ENCODE peak calls at places on chromosomes 6 and 20, in seven cellular contexts. One of them, this sample, is unnamed.

GRCh38 chr20:33493076-33493766 is 3.3 kb downstream of the CBFA2T2 start:
- DNase-seq in activated T-helper 1 cell treated with anti-CD3 and anti-CD28 coated beads, Interleukin-2, amount 50 U/mL, for 16 hours: no peak
- DNase-seq in mucosa of descending colon: peak
- DNase-seq in activated naive CD4-positive, alpha-beta T cell treated with Interleukin-2 at 50 U/mL for 16 hours: no peak
- DNase-seq in stimulated activated CD4-positive, alpha-beta T cell treated with anti-CD3 and anti-CD28 coated beads, Interleukin-12 subunit alpha, Interleukin-12 subunit beta, amount 100 ng/mL, for 4 hours: no peak
- DNase-seq in effector memory CD8-positive, alpha-beta T cell: no peak
- DNase-seq in B cell: no peak
- DNase-seq in this sample: no peak

GRCh38 chr6:148857817-148858390 is 111.1 kb downstream of the UST start:
- DNase-seq in activated T-helper 1 cell treated with anti-CD3 and anti-CD28 coated beads, Interleukin-2, amount 50 U/mL, for 16 hours: no peak
- DNase-seq in mucosa of descending colon: no peak
- DNase-seq in activated naive CD4-positive, alpha-beta T cell treated with Interleukin-2 at 50 U/mL for 16 hours: no peak
- DNase-seq in stimulated activated CD4-positive, alpha-beta T cell treated with anti-CD3 and anti-CD28 coated beads, Interleukin-12 subunit alpha, Interleukin-12 subunit beta, amount 100 ng/mL, for 4 hours: no peak
- DNase-seq in effector memory CD8-positive, alpha-beta T cell: no peak
- DNase-seq in B cell: no peak
- DNase-seq in this sample: no peak

GRCh38 chr6:423062-423798 is 31.7 kb downstream of the IRF4 start:
- DNase-seq in activated T-helper 1 cell treated with anti-CD3 and anti-CD28 coated beads, Interleukin-2, amount 50 U/mL, for 16 hours: no peak
- DNase-seq in mucosa of descending colon: no peak
- DNase-seq in activated naive CD4-positive, alpha-beta T cell treated with Interleukin-2 at 50 U/mL for 16 hours: no peak
- DNase-seq in stimulated activated CD4-positive, alpha-beta T cell treated with anti-CD3 and anti-CD28 coated beads, Interleukin-12 subunit alpha, Interleukin-12 subunit beta, amount 100 ng/mL, for 4 hours: no peak
- DNase-seq in effector memory CD8-positive, alpha-beta T cell: no peak
- DNase-seq in B cell: no peak
- DNase-seq in this sample: no peak

GRCh38 chr20:40506567-40506966 is 182.5 kb downstream of the MAFB start:
- DNase-seq in activated T-helper 1 cell treated with anti-CD3 and anti-CD28 coated beads, Interleukin-2, amount 50 U/mL, for 16 hours: no peak
- DNase-seq in mucosa of descending colon: peak
- DNase-seq in activated naive CD4-positive, alpha-beta T cell treated with Interleukin-2 at 50 U/mL for 16 hours: no peak
- DNase-seq in stimulated activated CD4-positive, alpha-beta T cell treated with anti-CD3 and anti-CD28 coated beads, Interleukin-12 subunit alpha, Interleukin-12 subunit beta, amount 100 ng/mL, for 4 hours: no peak
- DNase-seq in effector memory CD8-positive, alpha-beta T cell: no peak
- DNase-seq in B cell: no peak
- DNase-seq in this sample: peak

GRCh38 chr6:33709605-33710295 is 1.8 kb downstream of the UQCC2 start:
- DNase-seq in activated T-helper 1 cell treated with anti-CD3 and anti-CD28 coated beads, Interleukin-2, amount 50 U/mL, for 16 hours: no peak
- DNase-seq in mucosa of descending colon: no peak
- DNase-seq in activated naive CD4-positive, alpha-beta T cell treated with Interleukin-2 at 50 U/mL for 16 hours: no peak
- DNase-seq in stimulated activated CD4-positive, alpha-beta T cell treated with anti-CD3 and anti-CD28 coated beads, Interleukin-12 subunit alpha, Interleukin-12 subunit beta, amount 100 ng/mL, for 4 hours: no peak
- DNase-seq in effector memory CD8-positive, alpha-beta T cell: no peak
- DNase-seq in B cell: no peak
- DNase-seq in this sample: no peak

GRCh38 chr20:33685328-33686007 is 717 bp downstream of the E2F1 start:
- DNase-seq in activated T-helper 1 cell treated with anti-CD3 and anti-CD28 coated beads, Interleukin-2, amount 50 U/mL, for 16 hours: no peak
- DNase-seq in mucosa of descending colon: peak
- DNase-seq in activated naive CD4-positive, alpha-beta T cell treated with Interleukin-2 at 50 U/mL for 16 hours: peak
- DNase-seq in stimulated activated CD4-positive, alpha-beta T cell treated with anti-CD3 and anti-CD28 coated beads, Interleukin-12 subunit alpha, Interleukin-12 subunit beta, amount 100 ng/mL, for 4 hours: peak
- DNase-seq in effector memory CD8-positive, alpha-beta T cell: no peak
- DNase-seq in B cell: peak
- DNase-seq in this sample: no peak

GRCh38 chr6:123380257-123380656 is 256.5 kb downstream of the TRDN start:
- DNase-seq in activated T-helper 1 cell treated with anti-CD3 and anti-CD28 coated beads, Interleukin-2, amount 50 U/mL, for 16 hours: no peak
- DNase-seq in mucosa of descending colon: no peak
- DNase-seq in activated naive CD4-positive, alpha-beta T cell treated with Interleukin-2 at 50 U/mL for 16 hours: no peak
- DNase-seq in stimulated activated CD4-positive, alpha-beta T cell treated with anti-CD3 and anti-CD28 coated beads, Interleukin-12 subunit alpha, Interleukin-12 subunit beta, amount 100 ng/mL, for 4 hours: no peak
- DNase-seq in effector memory CD8-positive, alpha-beta T cell: no peak
- DNase-seq in B cell: no peak
- DNase-seq in this sample: no peak

GRCh38 chr6:85977661-85978060 is 335.0 kb upstream of the SYNCRIP start:
- DNase-seq in activated T-helper 1 cell treated with anti-CD3 and anti-CD28 coated beads, Interleukin-2, amount 50 U/mL, for 16 hours: no peak
- DNase-seq in mucosa of descending colon: no peak
- DNase-seq in activated naive CD4-positive, alpha-beta T cell treated with Interleukin-2 at 50 U/mL for 16 hours: no peak
- DNase-seq in stimulated activated CD4-positive, alpha-beta T cell treated with anti-CD3 and anti-CD28 coated beads, Interleukin-12 subunit alpha, Interleukin-12 subunit beta, amount 100 ng/mL, for 4 hours: no peak
- DNase-seq in effector memory CD8-positive, alpha-beta T cell: no peak
- DNase-seq in B cell: no peak
- DNase-seq in this sample: no peak

GRCh38 chr6:143510991-143511891 is at the start of gene FUCA2:
- DNase-seq in activated T-helper 1 cell treated with anti-CD3 and anti-CD28 coated beads, Interleukin-2, amount 50 U/mL, for 16 hours: peak
- DNase-seq in mucosa of descending colon: peak
- DNase-seq in activated naive CD4-positive, alpha-beta T cell treated with Interleukin-2 at 50 U/mL for 16 hours: peak
- DNase-seq in stimulated activated CD4-positive, alpha-beta T cell treated with anti-CD3 and anti-CD28 coated beads, Interleukin-12 subunit alpha, Interleukin-12 subunit beta, amount 100 ng/mL, for 4 hours: peak
- DNase-seq in effector memory CD8-positive, alpha-beta T cell: peak
- DNase-seq in B cell: peak
- DNase-seq in this sample: peak

GRCh38 chr6:119119989-119120388 is 41.5 kb upstream of the FAM184A start:
- DNase-seq in activated T-helper 1 cell treated with anti-CD3 and anti-CD28 coated beads, Interleukin-2, amount 50 U/mL, for 16 hours: no peak
- DNase-seq in mucosa of descending colon: no peak
- DNase-seq in activated naive CD4-positive, alpha-beta T cell treated with Interleukin-2 at 50 U/mL for 16 hours: no peak
- DNase-seq in stimulated activated CD4-positive, alpha-beta T cell treated with anti-CD3 and anti-CD28 coated beads, Interleukin-12 subunit alpha, Interleukin-12 subunit beta, amount 100 ng/mL, for 4 hours: no peak
- DNase-seq in effector memory CD8-positive, alpha-beta T cell: no peak
- DNase-seq in B cell: no peak
- DNase-seq in this sample: no peak

GRCh38 chr20:63456429-63457284 is 15.8 kb downstream of the KCNQ2 start:
- DNase-seq in activated T-helper 1 cell treated with anti-CD3 and anti-CD28 coated beads, Interleukin-2, amount 50 U/mL, for 16 hours: no peak
- DNase-seq in mucosa of descending colon: no peak
- DNase-seq in activated naive CD4-positive, alpha-beta T cell treated with Interleukin-2 at 50 U/mL for 16 hours: no peak
- DNase-seq in stimulated activated CD4-positive, alpha-beta T cell treated with anti-CD3 and anti-CD28 coated beads, Interleukin-12 subunit alpha, Interleukin-12 subunit beta, amount 100 ng/mL, for 4 hours: no peak
- DNase-seq in effector memory CD8-positive, alpha-beta T cell: no peak
- DNase-seq in B cell: no peak
- DNase-seq in this sample: no peak

This sample was measured in esophagus squamous epithelium.